ENCODE peak calls at places on chromosomes 5 and 9, in four cellular contexts. G, J, S and P are unnamed samples.
A peak's percentile ranks its signal among the peaks of the same experiment; 100 is the strongest.

GRCh38 chr5:35194636-35195471 is 35.4 kb downstream of the PRLR start:
- DNase-seq in G (no peak), J (no peak), S (no peak), P (no peak)

GRCh38 chr9:121288874-121289553 is 21.1 kb downstream of the GSN start:
- DNase-seq in G (no peak), J (no peak), S (no peak), P (peak; percentile 88)

GRCh38 chr5:6322163-6322713 is 56.1 kb downstream of the MED10 start:
- DNase-seq in G (no peak), J (no peak), S (no peak), P (no peak)

GRCh38 chr5:149749481-149750365 is 19.6 kb downstream of the PPARGC1B start:
- DNase-seq in G (no peak), J (no peak), S (no peak), P (peak; percentile 23)

GRCh38 chr9:117178596-117179111 is 236.2 kb downstream of the ASTN2 start:
- DNase-seq in G (no peak), J (no peak), S (no peak), P (peak; percentile 30)

GRCh38 chr5:133319905-133320520 is 268.2 kb downstream of the HSPA4 start:
- DNase-seq in G (no peak), J (no peak), S (no peak), P (no peak)

GRCh38 chr5:54292866-54293265 is 17.5 kb downstream of the ARL15 start:
- DNase-seq in G (no peak), J (no peak), S (no peak), P (no peak)

GRCh38 chr9:110356639-110357038 is 19.0 kb upstream of the TXNDC8 start:
- DNase-seq in G (no peak), J (no peak), S (no peak), P (no peak)

GRCh38 chr9:69122086-69122390 is 52.0 kb upstream of the TJP2 start:
- DNase-seq in G (peak; percentile 52), J (peak; percentile 16), S (no peak), P (peak; percentile 51)

GRCh38 chr9:77457916-77458592 is 190.1 kb downstream of the GNA14 start:
- DNase-seq in G (peak; percentile 78), J (peak; percentile 63), S (peak; percentile 24), P (peak; percentile 47)